ENCODE peak calls at places on chromosomes 16 and 17, in six cellular contexts. B is CD4-positive, CD25-positive, alpha-beta regulatory T cell; W is right atrium auricular region; E is heart left ventricle; X is SJCRH30; M is IMR-90. J is an unnamed sample.

GRCh38 chr17:83089322-83090156 is 10.1 kb downstream of the METRNL start:
- DNase-seq in M (no peak), E (no peak), X (no peak), W (no peak), B (no peak), J (no peak)

GRCh38 chr17:39199986-39200879 is at the start of gene RPL19:
- DNase-seq in B (peak; percentile 93), W (peak; percentile 95), X (peak; percentile 92), E (peak; percentile 93), M (peak; percentile 96), J (peak; percentile 92)

GRCh38 chr17:29560306-29560705 is 6.5 kb downstream of the ABHD15 start:
- DNase-seq in B (no peak), E (no peak), X (no peak), W (no peak), M (no peak), J (no peak)

GRCh38 chr16:88561485-88562369 is 8.5 kb upstream of the ZC3H18 start:
- DNase-seq in E (no peak), B (peak; percentile 48), M (peak; percentile 43), W (no peak), X (peak; percentile 27), J (peak; percentile 28)

GRCh38 chr16:50235581-50235980 is 30.8 kb upstream of the ADCY7 start:
- DNase-seq in E (no peak), B (no peak), X (no peak), M (no peak), W (no peak), J (no peak)

GRCh38 chr16:23071202-23072083 is 77.8 kb downstream of the USP31 start:
- DNase-seq in E (peak; percentile 68), M (peak; percentile 37), X (no peak), W (no peak), B (no peak), J (peak; percentile 39)

GRCh38 chr17:79410681-79411080 is 200.2 kb downstream of the RBFOX3 start:
- DNase-seq in B (no peak), E (no peak), W (no peak), X (no peak), M (no peak), J (no peak)

GRCh38 chr17:70050192-70050591 is 24.8 kb upstream of the KCNJ16 start:
- DNase-seq in X (no peak), B (no peak), M (no peak), E (no peak), W (no peak), J (no peak)

GRCh38 chr17:77879896-77880280 is 78.6 kb upstream of the TNRC6C start:
- DNase-seq in E (no peak), W (no peak), M (no peak), X (no peak), B (no peak), J (no peak)

GRCh38 chr16:30458561-30459394 is 13.1 kb upstream of the SEPHS2 start:
- DNase-seq in B (peak; percentile 60), E (peak; percentile 39), X (no peak), W (no peak), M (no peak), J (no peak)

GRCh38 chr17:6098050-6098449 is 27.9 kb downstream of the WSCD1 start:
- DNase-seq in B (no peak), E (no peak), M (no peak), X (no peak), W (no peak), J (no peak)

GRCh38 chr16:21161211-21161610 is 2.7 kb downstream of the LDAF1 start:
- DNase-seq in B (no peak), E (no peak), X (no peak), M (peak; percentile 35), W (no peak), J (no peak)

GRCh38 chr17:80504671-80505413 is 28.4 kb upstream of the NPTX1 start:
- DNase-seq in B (no peak), E (no peak), W (no peak), X (no peak), M (peak; percentile 85), J (peak; percentile 22)

GRCh38 chr17:61200349-61200735 is 199.3 kb upstream of the TBX2 start:
- DNase-seq in W (no peak), M (peak; percentile 62), X (no peak), B (no peak), E (no peak), J (no peak)

GRCh38 chr16:56614549-56614991 is 6.2 kb downstream of the MT2A start:
- DNase-seq in E (no peak), B (no peak), W (no peak), X (no peak), M (peak; percentile 86), J (no peak)

GRCh38 chr17:2610640-2611175 is 17.3 kb downstream of the PAFAH1B1 start:
- DNase-seq in M (no peak), B (no peak), X (no peak), W (no peak), E (no peak), J (no peak)

GRCh38 chr17:42920922-42921321 is 20.3 kb downstream of the G6PC1 start:
- DNase-seq in B (no peak), M (no peak), W (no peak), E (peak; percentile 43), X (no peak), J (no peak)

GRCh38 chr17:39099686-39100293 is 51.6 kb downstream of the PLXDC1 start:
- DNase-seq in E (peak; percentile 75), B (no peak), W (no peak), X (peak; percentile 80), M (peak; percentile 62), J (no peak)

GRCh38 chr16:74268372-74268782 is 28.2 kb upstream of the PSMD7 start:
- DNase-seq in E (no peak), M (no peak), B (no peak), X (no peak), W (no peak), J (no peak)

GRCh38 chr16:7324306-7324705 is 8.3 kb upstream of the RBFOX1 start:
- DNase-seq in E (no peak), X (no peak), M (no peak), W (no peak), B (no peak), J (no peak)

GRCh38 chr16:735982-736453 is 4.8 kb downstream of the CIAO3 start:
- DNase-seq in X (no peak), B (no peak), W (no peak), M (no peak), E (no peak), J (no peak)

GRCh38 chr17:73798111-73798748 is 154.0 kb upstream of the SDK2 start:
- DNase-seq in X (no peak), W (no peak), M (peak; percentile 45), E (no peak), B (no peak), J (peak; percentile 96)

GRCh38 chr16:88063201-88063773 is 112.1 kb downstream of the BANP start:
- DNase-seq in W (no peak), E (no peak), X (no peak), M (peak; percentile 85), B (no peak), J (no peak)

GRCh38 chr17:1469231-1469852 is 13.3 kb upstream of the CRK start:
- DNase-seq in M (no peak), W (no peak), X (no peak), E (no peak), B (no peak), J (no peak)

GRCh38 chr17:72710185-72710584 is 382.3 kb downstream of the SLC39A11 start:
- DNase-seq in B (no peak), W (no peak), X (no peak), M (no peak), E (no peak), J (no peak)

GRCh38 chr16:56742030-56742984 is 12.4 kb downstream of the NUP93 start:
- DNase-seq in W (no peak), X (no peak), M (peak; percentile 92), B (no peak), E (no peak), J (peak; percentile 54)

GRCh38 chr16:49951568-49952195 is 73.3 kb upstream of the CNEP1R1 start:
- DNase-seq in W (no peak), B (no peak), X (no peak), E (no peak), M (no peak), J (no peak)

GRCh38 chr17:45262516-45263476 is 902 bp upstream of the SPATA32 start:
- DNase-seq in M (peak; percentile 73), X (no peak), B (no peak), W (no peak), E (peak; percentile 69), J (peak; percentile 39)
- H3K4me3 ChIP-seq in M (no peak overlapping the region), X (no peak overlapping the region), B (no peak overlapping the region), W (no peak overlapping the region), E (peak overlapping the region; percentile 69), J (no peak overlapping the region)

GRCh38 chr16:35792516-35793285 is 2333.3 kb downstream of the TP53TG3F start:
- DNase-seq in B (no peak), W (no peak), X (no peak), E (no peak), M (no peak), J (no peak)
- H3K9me3 ChIP-seq in B (peaks cover 65% of the 10 kb centered on the region), W (no peaks in the 10 kb centered on the region), X (no peaks in the 10 kb centered on the region), E (no peaks in the 10 kb centered on the region), M (peaks cover 47% of the 10 kb centered on the region), J (no peaks in the 10 kb centered on the region)

DNA sequence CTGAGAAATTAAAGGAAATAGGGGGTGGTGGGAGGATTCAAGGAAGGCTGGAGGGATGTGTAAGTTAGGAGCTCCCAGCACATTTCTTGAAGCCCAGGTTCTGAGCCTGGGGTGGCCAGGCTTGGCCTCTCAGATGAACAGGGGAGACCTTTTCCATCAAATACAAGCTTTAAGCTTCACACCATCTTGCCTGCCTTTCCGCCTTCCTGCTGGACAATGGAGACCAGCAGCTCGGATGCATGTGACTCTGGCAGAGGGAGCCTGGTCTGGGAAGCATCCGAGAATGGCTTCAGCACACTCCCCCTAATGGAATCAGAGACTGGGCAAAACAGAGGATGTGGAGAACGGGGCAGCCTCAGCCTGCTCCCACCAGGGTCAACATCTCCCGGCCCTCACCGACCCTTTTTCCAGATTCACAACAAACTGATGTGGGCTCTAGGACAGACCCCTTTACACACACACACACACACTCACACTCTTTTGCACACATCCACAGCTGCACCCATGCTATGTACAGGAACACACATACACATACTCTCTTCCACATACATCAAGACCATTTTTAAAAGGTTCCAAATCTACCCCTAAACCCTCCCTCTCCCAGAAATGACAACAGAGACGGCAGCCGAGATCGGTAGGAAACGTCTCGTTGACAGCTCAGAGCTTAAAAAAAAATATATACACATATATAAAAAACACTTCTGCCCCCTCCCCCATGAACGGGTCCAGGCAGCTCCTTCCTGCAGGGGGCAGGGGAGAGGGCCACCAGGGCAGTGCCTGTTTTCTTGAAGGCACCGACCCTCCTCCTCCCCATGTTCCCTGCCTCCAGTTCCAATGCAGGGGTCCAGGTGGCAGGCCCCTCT is 6.5 kb upstream of the ATXN7L3 start:
- DNase-seq in W (no peak), B (no peak), E (no peak), X (no peak), M (no peak), J (no peak)
- H3K27me3 ChIP-seq in W (no peaks in the 10 kb centered on the region), B (no peaks in the 10 kb centered on the region), E (no peaks in the 10 kb centered on the region), X (no peaks in the 10 kb centered on the region), M (no peaks in the 10 kb centered on the region), J (no peaks in the 10 kb centered on the region)

GRCh38 chr16:89828199-89828869 is at the start of gene SPIRE2:
- DNase-seq in X (peak; percentile 78), W (no peak), M (peak; percentile 71), B (peak; percentile 73), E (peak; percentile 77), J (peak; percentile 61)

GRCh38 chr16:89828870-89829629 is 775 bp downstream of the SPIRE2 start:
- DNase-seq in W (no peak), E (no peak), B (no peak), X (no peak), M (no peak), J (no peak)

GRCh38 chr16:89829630-89830437 is 1.6 kb downstream of the SPIRE2 start:
- DNase-seq in E (no peak), B (no peak), M (no peak), W (no peak), X (no peak), J (no peak)

GRCh38 chr16:89827383-89828198 is 684 bp upstream of the SPIRE2 start:
- DNase-seq in X (peak; percentile 34), E (peak; percentile 65), M (peak; percentile 62), B (no peak), W (peak; percentile 66), J (peak; percentile 36)

GRCh38 chr16:89826531-89827382 is 1.5 kb upstream of the SPIRE2 start:
- DNase-seq in M (no peak), X (no peak), B (no peak), E (no peak), W (no peak), J (no peak)
- H3K4me3 ChIP-seq in M (no peak overlapping the region), X (no peak overlapping the region), B (no peak overlapping the region), E (no peak overlapping the region), W (no peak overlapping the region), J (no peak overlapping the region)

J was measured in MG63.